ENCODE peak calls at places on chromosomes 5 and 9, in ten cellular contexts. X is fibroblast of lung; O is astrocyte of the spinal cord; T is heart right ventricle; Y is activated CD8-positive, alpha-beta T cell treated with anti-CD3 and anti-CD28 coated beads for 36 hours; E is astrocyte; U is tibial nerve; M is activated B cell treated with CpG ODN at 0.5 μM for 24 hours; L is AG04450; Q is WERI-Rb-1. N is an unnamed sample.

GRCh38 chr5:105544300-105544699 is 1981.7 kb upstream of the NUDT12 start:
- DNase-seq in M (no peak), E (no peak), X (no peak), O (no peak), Y (no peak), T (no peak), U (no peak), Q (no peak), L (no peak), N (no peak)

GRCh38 chr9:120904061-120904998 is 22.3 kb downstream of the TRAF1 start:
- DNase-seq in T (no peak), Q (no peak), M (no peak), L (no peak), U (no peak), X (no peak), O (no peak), Y (peak; percentile 71), E (no peak), N (no peak)

GRCh38 chr5:54761213-54761701 is 224.1 kb downstream of the ESM1 start:
- DNase-seq in X (peak; percentile 98), U (peak; percentile 23), Q (no peak), Y (no peak), E (peak; percentile 60), L (peak; percentile 82), T (no peak), M (no peak), O (peak; percentile 52), N (no peak)

GRCh38 chr9:33506626-33507370 is 17.3 kb upstream of the ANKRD18B start:
- DNase-seq in Q (no peak), E (peak; percentile 98), L (peak; percentile 87), T (no peak), O (peak; percentile 89), M (no peak), U (no peak), Y (peak; percentile 13), X (peak; percentile 91), N (no peak)

GRCh38 chr5:23026252-23027170 is 173.4 kb upstream of the CDH12 start:
- DNase-seq in E (no peak), X (peak; percentile 77), O (no peak), T (no peak), L (no peak), Y (no peak), U (no peak), Q (peak; percentile 69), M (no peak), N (no peak)

GRCh38 chr9:125418404-125418803 is 156.8 kb downstream of the GAPVD1 start:
- DNase-seq in M (no peak), U (no peak), L (no peak), Q (no peak), Y (no peak), O (no peak), E (no peak), T (no peak), X (peak; percentile 63), N (no peak)

GRCh38 chr5:44546283-44546682 is 157.1 kb upstream of the FGF10 start:
- DNase-seq in X (peak; percentile 94), M (no peak), Y (no peak), L (peak; percentile 18), O (peak; percentile 5), Q (no peak), E (peak; percentile 49), U (no peak), T (no peak), N (no peak)

GRCh38 chr5:9710069-9710468 is 79.9 kb upstream of the TAS2R1 start:
- DNase-seq in Y (no peak), T (no peak), O (no peak), M (no peak), U (no peak), Q (no peak), E (no peak), L (no peak), X (no peak), N (no peak)

DNA sequence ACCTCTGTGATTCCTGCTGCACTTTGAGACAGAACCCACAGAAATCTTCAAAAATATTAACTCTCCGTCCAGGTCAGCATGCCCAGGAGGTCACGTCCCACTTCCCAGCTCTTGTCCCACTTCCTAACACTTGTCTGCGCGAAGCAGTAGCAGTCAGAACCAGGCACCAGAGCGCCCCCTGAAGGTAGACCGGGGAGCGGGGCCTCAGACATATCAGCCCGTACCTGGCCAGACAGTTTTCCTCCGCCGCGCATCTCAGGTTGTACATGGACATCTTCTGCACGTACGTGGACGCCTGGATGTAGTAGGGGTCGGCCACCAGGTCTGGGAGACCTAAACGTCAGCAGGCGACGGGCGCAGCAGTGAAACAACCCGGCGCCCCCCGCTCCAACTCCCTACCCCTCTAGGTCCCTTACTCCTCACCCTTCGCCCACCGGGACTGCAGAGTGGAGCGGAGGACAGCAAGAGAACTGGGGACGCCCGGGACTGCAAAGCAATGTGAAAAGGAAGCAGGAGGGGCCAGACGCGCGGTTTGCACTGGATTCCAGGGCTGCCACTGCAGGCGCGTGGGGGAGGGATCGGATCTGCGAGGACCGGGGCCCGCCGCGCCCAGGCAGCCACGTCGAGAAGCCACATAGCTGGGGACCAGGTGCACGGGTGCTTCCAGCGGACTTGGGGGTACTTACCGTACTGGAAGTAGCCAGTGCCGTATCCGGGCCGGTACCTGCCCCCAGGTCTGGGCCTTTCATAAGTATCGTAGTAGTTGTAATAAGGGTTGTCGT is 1.2 kb downstream of the LOX start:
- DNase-seq in X (peak; percentile 77), L (no peak), T (peak; percentile 71), O (peak; percentile 83), M (no peak), U (peak; percentile 77), Q (peak; percentile 90), Y (peak; percentile 77), E (peak; percentile 67), N (peak; percentile 69)
- TF ChIP-seq CTCF in X (peak; percentile 92), L (peak; percentile 93), T (peak; percentile 12), O (peak; percentile 97), M (no peak), U (peak; percentile 66), Q (peak; percentile 91), Y (peak; percentile 65), E (peak; percentile 85), N (peak; percentile 86)

GRCh38 chr5:173638126-173638525 is 21.7 kb upstream of the BOD1 start:
- DNase-seq in X (no peak), Q (no peak), Y (no peak), M (no peak), L (no peak), U (no peak), O (no peak), T (no peak), E (no peak), N (no peak)

GRCh38 chr5:173642191-173642816 is 25.9 kb upstream of the BOD1 start:
- DNase-seq in E (no peak), Y (no peak), T (no peak), U (no peak), X (no peak), Q (no peak), M (no peak), O (no peak), L (no peak), N (no peak)

GRCh38 chr5:173638631-173639030 is 22.2 kb upstream of the BOD1 start:
- DNase-seq in L (no peak), X (no peak), U (no peak), E (no peak), T (no peak), Y (no peak), M (no peak), O (no peak), Q (no peak), N (no peak)

GRCh38 chr5:173641171-173641570 is 24.7 kb upstream of the BOD1 start:
- DNase-seq in O (no peak), T (no peak), Y (no peak), M (no peak), E (no peak), L (no peak), Q (no peak), X (no peak), U (no peak), N (no peak)

DNA sequence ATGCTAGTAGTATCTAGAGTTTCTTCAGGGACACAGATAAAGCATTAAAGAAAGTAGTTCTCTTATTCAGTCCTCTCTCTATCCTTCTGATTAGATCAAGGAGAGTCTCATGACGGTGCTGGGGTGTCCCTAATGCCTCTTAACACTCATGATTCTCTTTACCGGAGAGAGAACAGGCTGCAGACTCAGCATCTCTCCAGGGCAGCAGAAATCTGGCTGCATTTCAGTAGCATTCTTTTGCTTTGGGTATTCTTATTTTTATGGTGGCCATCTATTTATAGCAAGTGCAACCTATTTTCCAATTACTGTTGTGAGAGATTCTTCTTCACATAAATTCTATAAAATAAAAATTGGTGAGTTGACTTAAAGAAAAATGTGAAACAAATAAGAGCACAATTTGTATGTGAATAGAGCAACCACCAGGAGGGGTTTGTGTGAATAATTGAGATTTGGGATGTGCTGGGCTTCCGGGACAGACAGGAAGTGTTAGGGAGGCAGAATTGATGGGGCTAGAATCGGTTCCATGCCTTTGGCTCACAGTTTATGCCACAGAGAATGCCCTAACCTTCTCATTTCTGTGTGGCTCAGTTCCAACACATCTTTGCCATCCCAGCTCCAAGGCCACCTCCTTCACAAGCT is 23.8 kb upstream of the BOD1 start:
- DNase-seq in E (no peak), T (no peak), O (no peak), Q (no peak), X (no peak), Y (no peak), U (no peak), L (no peak), M (no peak), N (no peak)
- TF ChIP-seq CTCF in E (no peak), T (no peak), O (no peak), Q (no peak), X (no peak), Y (no peak), U (no peak), L (peak; percentile 5), M (no peak), N (no peak)

GRCh38 chr5:170809551-170809950 is 26.0 kb downstream of the GABRP start:
- DNase-seq in U (no peak), Y (no peak), T (no peak), X (peak; percentile 72), E (peak; percentile 48), Q (peak; percentile 51), L (peak; percentile 27), M (no peak), O (peak; percentile 52), N (no peak)
- TF ChIP-seq CTCF in U (no peak), Y (no peak), T (no peak), X (peak; percentile 55), E (peak; percentile 31), Q (peak; percentile 66), L (peak; percentile 57), M (no peak), O (peak; percentile 54), N (peak; percentile 49)

GRCh38 chr5:157575096-157575872 is at the start of gene ADAM19:
- DNase-seq in Q (peak; percentile 69), X (peak; percentile 54), T (peak; percentile 32), Y (peak; percentile 37), E (peak; percentile 52), O (peak; percentile 73), M (peak; percentile 51), L (no peak), U (no peak), N (peak; percentile 55)
- TF ChIP-seq CTCF in Q (no peak), X (no peak), T (no peak), Y (no peak), E (no peak), O (no peak), M (no peak), L (no peak), U (no peak), N (peak; percentile 26)

GRCh38 chr5:39137391-39138181 is 63.4 kb upstream of the RICTOR start:
- DNase-seq in U (no peak), E (no peak), O (no peak), X (no peak), Y (no peak), Q (no peak), M (no peak), L (no peak), T (no peak), N (no peak)
- TF ChIP-seq CTCF in U (no peak), E (peak; percentile 8), O (peak; percentile 1), X (no peak), Y (no peak), Q (peak; percentile 10), M (no peak), L (peak; percentile 30), T (no peak), N (peak; percentile 31)

N was measured in progenitor cell of endocrine pancreas.